ENCODE peak calls at places on chromosomes 13 and 19, in seven cellular contexts. J is stimulated activated naive CD4-positive, alpha-beta T cell; O is fibroblast of the conjunctiva; H is activated CD8-positive, alpha-beta memory T cell treated with anti-CD3 and anti-CD28 coated beads for 4 hours; T is stimulated activated CD4-positive, alpha-beta T cell treated with anti-CD3 and anti-CD28 coated beads, TNF-alpha, amount 100 ng/mL, for 48 hours; S is tibial nerve; Q is mesothelial cell of epicardium. A is an unnamed sample.

GRCh38 chr19:18203408-18203862 is 407 bp downstream of the RAB3A start:
- DNase-seq in J (no peak), O (no peak), H (no peak), T (no peak), S (peak; percentile 38), Q (no peak), A (no peak)

GRCh38 chr19:18468517-18468916 is 30.6 kb upstream of the ISYNA1 start:
- DNase-seq in J (no peak), O (no peak), H (no peak), T (no peak), S (no peak), Q (no peak), A (no peak)

GRCh38 chr13:21039097-21039800 is 22.1 kb downstream of the LATS2 start:
- DNase-seq in J (no peak), O (no peak), H (no peak), T (no peak), S (no peak), Q (no peak), A (no peak)

GRCh38 chr19:4518345-4519171 is at the start of gene PLIN4:
- DNase-seq in J (no peak), O (peak; percentile 85), H (no peak), T (no peak), S (no peak), Q (no peak), A (no peak)

GRCh38 chr19:50779504-50780457 is 9.5 kb downstream of the GPR32 start:
- DNase-seq in J (no peak), O (no peak), H (no peak), T (no peak), S (no peak), Q (no peak), A (no peak)

GRCh38 chr13:80814541-80814940 is 473.6 kb upstream of the SPRY2 start:
- DNase-seq in J (no peak), O (peak; percentile 23), H (no peak), T (no peak), S (no peak), Q (no peak), A (no peak)

GRCh38 chr13:109818891-109819290 is 32.5 kb upstream of the IRS2 start:
- DNase-seq in J (no peak), O (peak; percentile 30), H (no peak), T (no peak), S (no peak), Q (no peak), A (no peak)

GRCh38 chr13:114109646-114110045 is 22.8 kb downstream of the RASA3 start:
- DNase-seq in J (peak; percentile 28), O (no peak), H (no peak), T (no peak), S (peak; percentile 35), Q (no peak), A (no peak)

GRCh38 chr13:113545455-113545930 is 39.1 kb upstream of the TFDP1 start:
- DNase-seq in J (no peak), O (peak; percentile 43), H (no peak), T (no peak), S (no peak), Q (no peak), A (no peak)

GRCh38 chr19:46546194-46546896 is 50.7 kb upstream of the PNMA8B start:
- DNase-seq in J (no peak), O (no peak), H (no peak), T (no peak), S (no peak), Q (no peak), A (no peak)

GRCh38 chr13:85373322-85373721 is 425.9 kb downstream of the SLITRK6 start:
- DNase-seq in J (no peak), O (no peak), H (no peak), T (no peak), S (no peak), Q (no peak), A (no peak)

GRCh38 chr19:16340092-16340491 is 15.5 kb downstream of the KLF2 start:
- DNase-seq in J (no peak), O (no peak), H (no peak), T (no peak), S (no peak), Q (no peak), A (no peak)

GRCh38 chr19:3404324-3405260 is 38.2 kb downstream of the NFIC start:
- DNase-seq in J (no peak), O (peak; percentile 73), H (no peak), T (no peak), S (peak; percentile 79), Q (no peak), A (no peak)

GRCh38 chr19:49432141-49433073 is 7.2 kb downstream of the GFY start:
- DNase-seq in J (no peak), O (no peak), H (no peak), T (no peak), S (no peak), Q (no peak), A (no peak)

GRCh38 chr13:106033634-106034033 is 501.8 kb downstream of the EFNB2 start:
- DNase-seq in J (no peak), O (peak; percentile 57), H (no peak), T (no peak), S (no peak), Q (no peak), A (no peak)

GRCh38 chr13:93345642-93346220 is 119.1 kb downstream of the GPC6 start:
- DNase-seq in J (no peak), O (peak; percentile 9), H (no peak), T (no peak), S (no peak), Q (no peak), A (no peak)

GRCh38 chr19:48445256-48445605 is 552 bp upstream of the GRWD1 start:
- DNase-seq in J (no peak), O (peak; percentile 89), H (no peak), T (no peak), S (no peak), Q (no peak), A (peak; percentile 7)

GRCh38 chr19:1237027-1237659 is 662 bp downstream of the CBARP start:
- DNase-seq in J (no peak), O (no peak), H (no peak), T (no peak), S (no peak), Q (no peak), A (no peak)

GRCh38 chr13:46571189-46571901 is 18.4 kb downstream of the LRCH1 start:
- DNase-seq in J (no peak), O (no peak), H (no peak), T (no peak), S (no peak), Q (no peak), A (no peak)

GRCh38 chr19:58154287-58154678 is 3.7 kb upstream of the ZNF329 start:
- DNase-seq in J (peak; percentile 19), O (peak; percentile 33), H (no peak), T (no peak), S (no peak), Q (no peak), A (no peak)

GRCh38 chr19:46849610-46850009 is 1.0 kb downstream of the AP2S1 start:
- DNase-seq in J (no peak), O (no peak), H (no peak), T (no peak), S (no peak), Q (no peak), A (no peak)